ENCODE peak calls at places on chromosomes 16 and 17, in seven cellular contexts. D is cardiac fibroblast; O is Daoy; Y is IMR-90; A is anterior cingulate cortex; P is NCI-H774; W is naive thymus-derived CD8-positive, alpha-beta T cell. X is an unnamed sample.

GRCh38 chr16:17358846-17359245 is 111.9 kb downstream of the XYLT1 start:
- DNase-seq in D (no peak), O (peak; percentile 34), Y (no peak), A (no peak), P (no peak), W (no peak), X (no peak)

GRCh38 chr16:88693420-88694177 is 7.3 kb upstream of the SNAI3 start:
- DNase-seq in D (no peak), O (no peak), Y (no peak), A (no peak), P (no peak), W (no peak), X (no peak)

GRCh38 chr17:66506641-66507040 is 204.2 kb downstream of the PRKCA start:
- DNase-seq in D (no peak), O (no peak), Y (peak; percentile 83), A (no peak), P (no peak), W (no peak), X (no peak)

GRCh38 chr17:54945671-54946070 is 22.8 kb downstream of the COX11 start:
- DNase-seq in D (peak; percentile 8), O (no peak), Y (no peak), A (no peak), P (no peak), W (no peak), X (no peak)

GRCh38 chr16:76474048-76474447 is 196.8 kb downstream of the CNTNAP4 start:
- DNase-seq in D (no peak), O (no peak), Y (no peak), A (no peak), P (no peak), W (no peak), X (no peak)

GRCh38 chr16:71345031-71345430 is 13.5 kb upstream of the CALB2 start:
- DNase-seq in D (no peak), O (no peak), Y (no peak), A (no peak), P (no peak), W (no peak), X (no peak)

GRCh38 chr16:54540525-54541180 is 254.1 kb upstream of the IRX3 start:
- DNase-seq in D (no peak), O (no peak), Y (no peak), A (no peak), P (peak; percentile 64), W (no peak), X (no peak)

GRCh38 chr17:77186141-77186604 is 45.4 kb downstream of the SEC14L1 start:
- DNase-seq in D (no peak), O (no peak), Y (no peak), A (no peak), P (no peak), W (no peak), X (no peak)

GRCh38 chr16:90084215-90084614 is 7.1 kb upstream of the PRDM7 start:
- DNase-seq in D (no peak), O (no peak), Y (no peak), A (no peak), P (no peak), W (no peak), X (no peak)

GRCh38 chr17:44334315-44335181 is 9.9 kb upstream of the SLC25A39 start:
- DNase-seq in D (no peak), O (no peak), Y (peak; percentile 15), A (no peak), P (no peak), W (no peak), X (no peak)

GRCh38 chr17:73841431-73842060 is 197.3 kb upstream of the SDK2 start:
- DNase-seq in D (peak; percentile 5), O (peak; percentile 48), Y (no peak), A (no peak), P (peak; percentile 63), W (no peak), X (peak; percentile 64)

GRCh38 chr16:58843675-58844074 is 109.6 kb upstream of the GOT2 start:
- DNase-seq in D (peak; percentile 7), O (no peak), Y (peak; percentile 24), A (no peak), P (no peak), W (no peak), X (no peak)

GRCh38 chr17:72839086-72839728 is 253.3 kb downstream of the SLC39A11 start:
- DNase-seq in D (peak; percentile 39), O (no peak), Y (no peak), A (no peak), P (no peak), W (no peak), X (no peak)

GRCh38 chr16:84418056-84418849 is 49.9 kb downstream of the ATP2C2 start:
- DNase-seq in D (no peak), O (no peak), Y (no peak), A (no peak), P (no peak), W (no peak), X (no peak)

GRCh38 chr17:2711608-2712299 is at the start of gene CLUH:
- DNase-seq in D (peak; percentile 98), O (peak; percentile 99), Y (peak; percentile 95), A (peak; percentile 93), P (peak; percentile 78), W (peak; percentile 92), X (peak; percentile 68)

GRCh38 chr16:88464447-88465318 is 11.6 kb downstream of the ZFPM1 start:
- DNase-seq in D (peak; percentile 77), O (peak; percentile 20), Y (no peak), A (no peak), P (no peak), W (no peak), X (no peak)

GRCh38 chr16:83441523-83441922 is 366.3 kb upstream of the HSBP1 start:
- DNase-seq in D (no peak), O (peak; percentile 13), Y (peak; percentile 10), A (no peak), P (no peak), W (no peak), X (no peak)

GRCh38 chr17:1511290-1511689 is 5.1 kb downstream of the INPP5K start:
- DNase-seq in D (peak; percentile 67), O (peak; percentile 50), Y (no peak), A (no peak), P (no peak), W (no peak), X (no peak)

X was measured in COR-L47.